ENCODE peak calls at places on chromosomes 6 and 20, in eight cellular contexts. G, O, N, M, Z, Q, Y and W are unnamed samples.

GRCh38 chr20:6689339-6689973 is 78.0 kb upstream of the BMP2 start:
- DNase-seq in O (no peak), N (no peak), Z (no peak), Y (no peak), G (no peak), Q (no peak), M (no peak), W (no peak)

GRCh38 chr20:62977613-62978558 is 25.4 kb downstream of the SLC17A9 start:
- DNase-seq in N (no peak), Q (no peak), G (peak), Z (no peak), M (peak), Y (peak), O (no peak), W (no peak)

GRCh38 chr6:105981002-105981887 is 104.9 kb upstream of the PRDM1 start:
- DNase-seq in M (no peak), O (no peak), N (no peak), Z (no peak), Y (no peak), G (no peak), Q (no peak), W (no peak)

GRCh38 chr6:107491059-107491609 is 1.2 kb downstream of the SOBP start:
- DNase-seq in O (peak), N (no peak), Y (no peak), Z (peak), G (peak), Q (peak), M (peak), W (no peak)

GRCh38 chr6:7136859-7137334 is 29.1 kb downstream of the RREB1 start:
- DNase-seq in Q (no peak), Y (no peak), N (no peak), G (no peak), M (no peak), Z (no peak), O (no peak), W (no peak)

GRCh38 chr6:133761706-133762105 is 127.2 kb upstream of the TCF21 start:
- DNase-seq in Q (no peak), M (no peak), Z (peak), N (no peak), O (no peak), Y (no peak), G (no peak), W (no peak)

GRCh38 chr20:63950701-63951397 is 5.4 kb downstream of the UCKL1 start:
- DNase-seq in Z (no peak), N (no peak), O (no peak), Y (no peak), G (no peak), Q (no peak), M (peak), W (no peak)

GRCh38 chr6:9699890-9700289 is 715.0 kb downstream of the TFAP2A start:
- DNase-seq in M (no peak), Z (no peak), N (peak), G (no peak), Q (no peak), Y (no peak), O (no peak), W (no peak)

GRCh38 chr6:56243518-56244070 is 3.8 kb downstream of the COL21A1 start:
- DNase-seq in G (no peak), Z (no peak), Y (no peak), N (no peak), M (no peak), O (no peak), Q (no peak), W (no peak)

GRCh38 chr6:29656798-29657197 is at the start of gene MOG:
- DNase-seq in Y (no peak), Z (no peak), N (no peak), O (no peak), G (no peak), Q (no peak), M (no peak), W (no peak)

GRCh38 chr20:43667341-43668132 is 623 bp downstream of the MYBL2 start:
- DNase-seq in N (no peak), O (no peak), Y (peak), Z (no peak), G (no peak), M (no peak), Q (peak), W (no peak)

GRCh38 chr6:148857817-148858390 is 111.1 kb downstream of the UST start:
- DNase-seq in M (no peak), Y (no peak), N (peak), G (no peak), O (no peak), Q (no peak), Z (no peak), W (no peak)

GRCh38 chr6:142566628-142567396 is 265.0 kb downstream of the ADGRG6 start:
- DNase-seq in Y (peak), M (peak), Z (peak), Q (no peak), N (peak), G (peak), O (peak), W (peak)